ENCODE peak calls at places on chromosomes 6 and 20, in four cellular contexts. One of them, this sample, is unnamed.

GRCh38 chr6:139029470-139030210 is 1.1 kb downstream of the ABRACL start:
- DNase-seq in GDM1: no peak
- DNase-seq in HT1080: no peak
- DNase-seq in endothelial cell: peak
- DNase-seq in this sample: peak

GRCh38 chr20:48637461-48637860 is 190.3 kb downstream of the PREX1 start:
- DNase-seq in GDM1: no peak
- DNase-seq in HT1080: no peak
- DNase-seq in endothelial cell: no peak
- DNase-seq in this sample: no peak

GRCh38 chr20:35093245-35093884 is 758 bp upstream of the TRPC4AP start:
- DNase-seq in GDM1: no peak
- DNase-seq in HT1080: peak
- DNase-seq in endothelial cell: no peak
- DNase-seq in this sample: peak

GRCh38 chr20:46568570-46569129 is 18.2 kb upstream of the OCSTAMP start:
- DNase-seq in GDM1: no peak
- DNase-seq in HT1080: peak
- DNase-seq in endothelial cell: no peak
- DNase-seq in this sample: peak

GRCh38 chr6:37279366-37280134 is 21.6 kb upstream of the TMEM217 start:
- DNase-seq in GDM1: no peak
- DNase-seq in HT1080: no peak
- DNase-seq in endothelial cell: no peak
- DNase-seq in this sample: no peak

GRCh38 chr20:32358883-32359632 is 927 bp downstream of the ASXL1 start:
- DNase-seq in GDM1: peak
- DNase-seq in HT1080: peak
- DNase-seq in endothelial cell: peak
- DNase-seq in this sample: peak

GRCh38 chr20:56373942-56374341 is 15.2 kb downstream of the FAM210B start:
- DNase-seq in GDM1: no peak
- DNase-seq in HT1080: peak
- DNase-seq in endothelial cell: no peak
- DNase-seq in this sample: peak

GRCh38 chr6:89605861-89606260 is 32.7 kb downstream of the LYRM2 start:
- DNase-seq in GDM1: no peak
- DNase-seq in HT1080: no peak
- DNase-seq in endothelial cell: no peak
- DNase-seq in this sample: no peak

GRCh38 chr20:2217857-2218529 is 77.8 kb upstream of the TGM3 start:
- DNase-seq in GDM1: peak
- DNase-seq in HT1080: peak
- DNase-seq in endothelial cell: no peak
- DNase-seq in this sample: no peak

GRCh38 chr6:32074996-32075532 is 34.1 kb downstream of the TNXB start:
- DNase-seq in GDM1: no peak
- DNase-seq in HT1080: no peak
- DNase-seq in endothelial cell: no peak
- DNase-seq in this sample: no peak

GRCh38 chr6:127516676-127517273 is 2.4 kb downstream of the MTCL3 start:
- DNase-seq in GDM1: peak
- DNase-seq in HT1080: peak
- DNase-seq in endothelial cell: peak
- DNase-seq in this sample: peak

GRCh38 chr6:103895136-103895535 is 964.6 kb downstream of the HACE1 start:
- DNase-seq in GDM1: no peak
- DNase-seq in HT1080: no peak
- DNase-seq in endothelial cell: no peak
- DNase-seq in this sample: no peak

GRCh38 chr20:49979030-49979832 is 3.5 kb upstream of the SNAI1 start:
- DNase-seq in GDM1: peak
- DNase-seq in HT1080: peak
- DNase-seq in endothelial cell: peak
- DNase-seq in this sample: peak

GRCh38 chr6:14066782-14067406 is 50.7 kb upstream of the CD83 start:
- DNase-seq in GDM1: peak
- DNase-seq in HT1080: peak
- DNase-seq in endothelial cell: peak
- DNase-seq in this sample: peak

GRCh38 chr6:35140991-35141720 is at the start of gene TCP11:
- DNase-seq in GDM1: no peak
- DNase-seq in HT1080: no peak
- DNase-seq in endothelial cell: no peak
- DNase-seq in this sample: no peak

GRCh38 chr6:142960098-142960497 is 15.1 kb upstream of the HIVEP2 start:
- DNase-seq in GDM1: no peak
- DNase-seq in HT1080: peak
- DNase-seq in endothelial cell: no peak
- DNase-seq in this sample: no peak

GRCh38 chr6:139540276-139540675 is 165.8 kb upstream of the CITED2 start:
- DNase-seq in GDM1: no peak
- DNase-seq in HT1080: peak
- DNase-seq in endothelial cell: no peak
- DNase-seq in this sample: peak

GRCh38 chr6:38527371-38527770 is 112.4 kb downstream of the BTBD9 start:
- DNase-seq in GDM1: no peak
- DNase-seq in HT1080: peak
- DNase-seq in endothelial cell: no peak
- DNase-seq in this sample: no peak

GRCh38 chr6:137402143-137402542 is 92.1 kb downstream of the OLIG3 start:
- DNase-seq in GDM1: no peak
- DNase-seq in HT1080: no peak
- DNase-seq in endothelial cell: no peak
- DNase-seq in this sample: no peak

GRCh38 chr6:136646377-136646776 is 96.2 kb upstream of the MAP7 start:
- DNase-seq in GDM1: no peak
- DNase-seq in HT1080: no peak
- DNase-seq in endothelial cell: no peak
- DNase-seq in this sample: no peak

GRCh38 chr6:93105017-93105416 is 314.3 kb downstream of the EPHA7 start:
- DNase-seq in GDM1: no peak
- DNase-seq in HT1080: peak
- DNase-seq in endothelial cell: no peak
- DNase-seq in this sample: no peak

GRCh38 chr6:107290491-107290890 is 168.9 kb downstream of the PDSS2 start:
- DNase-seq in GDM1: no peak
- DNase-seq in HT1080: peak
- DNase-seq in endothelial cell: no peak
- DNase-seq in this sample: peak

GRCh38 chr6:140744648-140745320 is 1370.3 kb upstream of the CITED2 start:
- DNase-seq in GDM1: no peak
- DNase-seq in HT1080: peak
- DNase-seq in endothelial cell: no peak
- DNase-seq in this sample: peak

GRCh38 chr6:133894795-133895401 is 6.0 kb downstream of the TCF21 start:
- DNase-seq in GDM1: no peak
- DNase-seq in HT1080: no peak
- DNase-seq in endothelial cell: no peak
- DNase-seq in this sample: no peak

GRCh38 chr6:11732036-11732545 is 46.5 kb downstream of the ADTRP start:
- DNase-seq in GDM1: peak
- DNase-seq in HT1080: peak
- DNase-seq in endothelial cell: no peak
- DNase-seq in this sample: no peak

GRCh38 chr6:36858407-36858981 is 16.1 kb downstream of the PPIL1 start:
- DNase-seq in GDM1: no peak
- DNase-seq in HT1080: no peak
- DNase-seq in endothelial cell: no peak
- DNase-seq in this sample: no peak

GRCh38 chr20:3431109-3431508 is 23.6 kb upstream of the DNAAF9 start:
- DNase-seq in GDM1: no peak
- DNase-seq in HT1080: no peak
- DNase-seq in endothelial cell: no peak
- DNase-seq in this sample: no peak

GRCh38 chr6:36686668-36687513 is 8.4 kb downstream of the CDKN1A start:
- DNase-seq in GDM1: no peak
- DNase-seq in HT1080: no peak
- DNase-seq in endothelial cell: no peak
- DNase-seq in this sample: no peak

This sample was measured in Calu3.